ENCODE peak calls at places on chromosomes 2 and 18, in ten cellular contexts. One of them, this sample, is unnamed.

GRCh38 chr2:109385506-109385905 is 228.3 kb downstream of the SEPTIN10 start:
- DNase-seq in globus pallidus: no peak
- DNase-seq in AG04449: no peak
- DNase-seq in EL: no peak
- DNase-seq in RWPE2: peak; percentile 28
- DNase-seq in omental fat pad: peak; percentile 18
- DNase-seq in activated T-cell treated with anti-CD3 and anti-CD28 coated beads, Interleukin-2, amount 50 U/mL, for 4 hours: no peak
- DNase-seq in activated naive CD4-positive, alpha-beta T cell: no peak
- DNase-seq in glutamatergic neuron: peak; percentile 7
- DNase-seq in AG20443: no peak
- DNase-seq in this sample: no peak

GRCh38 chr2:147135401-147135800 is 709.4 kb upstream of the ACVR2A start:
- DNase-seq in globus pallidus: no peak
- DNase-seq in AG04449: no peak
- DNase-seq in EL: no peak
- DNase-seq in RWPE2: no peak
- DNase-seq in omental fat pad: no peak
- DNase-seq in activated T-cell treated with anti-CD3 and anti-CD28 coated beads, Interleukin-2, amount 50 U/mL, for 4 hours: no peak
- DNase-seq in activated naive CD4-positive, alpha-beta T cell: no peak
- DNase-seq in glutamatergic neuron: no peak
- DNase-seq in AG20443: no peak
- DNase-seq in this sample: no peak

GRCh38 chr2:105403241-105403784 is 4.5 kb upstream of the FHL2 start:
- DNase-seq in globus pallidus: no peak
- DNase-seq in AG04449: no peak
- DNase-seq in EL: no peak
- DNase-seq in RWPE2: no peak
- DNase-seq in omental fat pad: no peak
- DNase-seq in activated T-cell treated with anti-CD3 and anti-CD28 coated beads, Interleukin-2, amount 50 U/mL, for 4 hours: no peak
- DNase-seq in activated naive CD4-positive, alpha-beta T cell: no peak
- DNase-seq in glutamatergic neuron: no peak
- DNase-seq in AG20443: no peak
- DNase-seq in this sample: no peak

GRCh38 chr18:59814872-59815271 is 84.9 kb upstream of the PMAIP1 start:
- DNase-seq in globus pallidus: no peak
- DNase-seq in AG04449: peak; percentile 83
- DNase-seq in EL: peak; percentile 95
- DNase-seq in RWPE2: no peak
- DNase-seq in omental fat pad: no peak
- DNase-seq in activated T-cell treated with anti-CD3 and anti-CD28 coated beads, Interleukin-2, amount 50 U/mL, for 4 hours: no peak
- DNase-seq in activated naive CD4-positive, alpha-beta T cell: no peak
- DNase-seq in glutamatergic neuron: no peak
- DNase-seq in AG20443: peak; percentile 85
- DNase-seq in this sample: no peak

GRCh38 chr2:206164261-206164862 is 4.7 kb downstream of the EEF1B2 start:
- DNase-seq in globus pallidus: peak; percentile 38
- DNase-seq in AG04449: no peak
- DNase-seq in EL: peak; percentile 54
- DNase-seq in RWPE2: no peak
- DNase-seq in omental fat pad: no peak
- DNase-seq in activated T-cell treated with anti-CD3 and anti-CD28 coated beads, Interleukin-2, amount 50 U/mL, for 4 hours: peak; percentile 8
- DNase-seq in activated naive CD4-positive, alpha-beta T cell: no peak
- DNase-seq in glutamatergic neuron: no peak
- DNase-seq in AG20443: peak; percentile 21
- DNase-seq in this sample: no peak

GRCh38 chr2:237700583-237701032 is 73.2 kb downstream of the LRRFIP1 start:
- DNase-seq in globus pallidus: no peak
- DNase-seq in AG04449: no peak
- DNase-seq in EL: peak; percentile 82
- DNase-seq in RWPE2: no peak
- DNase-seq in omental fat pad: no peak
- DNase-seq in activated T-cell treated with anti-CD3 and anti-CD28 coated beads, Interleukin-2, amount 50 U/mL, for 4 hours: peak; percentile 83
- DNase-seq in activated naive CD4-positive, alpha-beta T cell: peak; percentile 24
- DNase-seq in glutamatergic neuron: peak; percentile 71
- DNase-seq in AG20443: peak; percentile 47
- DNase-seq in this sample: peak; percentile 39

GRCh38 chr18:25425030-25425429 is 73.1 kb upstream of the ZNF521 start:
- DNase-seq in globus pallidus: no peak
- DNase-seq in AG04449: no peak
- DNase-seq in EL: no peak
- DNase-seq in RWPE2: no peak
- DNase-seq in omental fat pad: no peak
- DNase-seq in activated T-cell treated with anti-CD3 and anti-CD28 coated beads, Interleukin-2, amount 50 U/mL, for 4 hours: no peak
- DNase-seq in activated naive CD4-positive, alpha-beta T cell: no peak
- DNase-seq in glutamatergic neuron: no peak
- DNase-seq in AG20443: peak; percentile 13
- DNase-seq in this sample: no peak

GRCh38 chr2:170739507-170740046 is 24.4 kb downstream of the SP5 start:
- DNase-seq in globus pallidus: no peak
- DNase-seq in AG04449: no peak
- DNase-seq in EL: no peak
- DNase-seq in RWPE2: no peak
- DNase-seq in omental fat pad: no peak
- DNase-seq in activated T-cell treated with anti-CD3 and anti-CD28 coated beads, Interleukin-2, amount 50 U/mL, for 4 hours: no peak
- DNase-seq in activated naive CD4-positive, alpha-beta T cell: no peak
- DNase-seq in glutamatergic neuron: no peak
- DNase-seq in AG20443: no peak
- DNase-seq in this sample: no peak

GRCh38 chr2:38239452-38239851 is 137.6 kb downstream of the ATL2 start:
- DNase-seq in globus pallidus: no peak
- DNase-seq in AG04449: no peak
- DNase-seq in EL: no peak
- DNase-seq in RWPE2: no peak
- DNase-seq in omental fat pad: no peak
- DNase-seq in activated T-cell treated with anti-CD3 and anti-CD28 coated beads, Interleukin-2, amount 50 U/mL, for 4 hours: no peak
- DNase-seq in activated naive CD4-positive, alpha-beta T cell: no peak
- DNase-seq in glutamatergic neuron: no peak
- DNase-seq in AG20443: peak; percentile 16
- DNase-seq in this sample: no peak

GRCh38 chr2:191155608-191156071 is 4.8 kb upstream of the STAT4 start:
- DNase-seq in globus pallidus: no peak
- DNase-seq in AG04449: no peak
- DNase-seq in EL: peak; percentile 47
- DNase-seq in RWPE2: no peak
- DNase-seq in omental fat pad: no peak
- DNase-seq in activated T-cell treated with anti-CD3 and anti-CD28 coated beads, Interleukin-2, amount 50 U/mL, for 4 hours: no peak
- DNase-seq in activated naive CD4-positive, alpha-beta T cell: no peak
- DNase-seq in glutamatergic neuron: no peak
- DNase-seq in AG20443: peak; percentile 59
- DNase-seq in this sample: peak; percentile 18

GRCh38 chr2:233426619-233427342 is 72.5 kb downstream of the DGKD start:
- DNase-seq in globus pallidus: no peak
- DNase-seq in AG04449: peak; percentile 71
- DNase-seq in EL: peak; percentile 92
- DNase-seq in RWPE2: no peak
- DNase-seq in omental fat pad: no peak
- DNase-seq in activated T-cell treated with anti-CD3 and anti-CD28 coated beads, Interleukin-2, amount 50 U/mL, for 4 hours: peak; percentile 56
- DNase-seq in activated naive CD4-positive, alpha-beta T cell: no peak
- DNase-seq in glutamatergic neuron: no peak
- DNase-seq in AG20443: no peak
- DNase-seq in this sample: no peak

GRCh38 chr2:138421971-138422335 is 79.6 kb upstream of the SPOPL start:
- DNase-seq in globus pallidus: no peak
- DNase-seq in AG04449: peak; percentile 59
- DNase-seq in EL: peak; percentile 87
- DNase-seq in RWPE2: peak; percentile 50
- DNase-seq in omental fat pad: no peak
- DNase-seq in activated T-cell treated with anti-CD3 and anti-CD28 coated beads, Interleukin-2, amount 50 U/mL, for 4 hours: no peak
- DNase-seq in activated naive CD4-positive, alpha-beta T cell: no peak
- DNase-seq in glutamatergic neuron: no peak
- DNase-seq in AG20443: peak; percentile 78
- DNase-seq in this sample: peak; percentile 2

GRCh38 chr18:31039426-31039825 is 3.1 kb downstream of the DSC3 start:
- DNase-seq in globus pallidus: no peak
- DNase-seq in AG04449: no peak
- DNase-seq in EL: no peak
- DNase-seq in RWPE2: no peak
- DNase-seq in omental fat pad: no peak
- DNase-seq in activated T-cell treated with anti-CD3 and anti-CD28 coated beads, Interleukin-2, amount 50 U/mL, for 4 hours: no peak
- DNase-seq in activated naive CD4-positive, alpha-beta T cell: no peak
- DNase-seq in glutamatergic neuron: no peak
- DNase-seq in AG20443: no peak
- DNase-seq in this sample: no peak

GRCh38 chr2:223319601-223320000 is 267.6 kb downstream of the KCNE4 start:
- DNase-seq in globus pallidus: no peak
- DNase-seq in AG04449: no peak
- DNase-seq in EL: no peak
- DNase-seq in RWPE2: no peak
- DNase-seq in omental fat pad: no peak
- DNase-seq in activated T-cell treated with anti-CD3 and anti-CD28 coated beads, Interleukin-2, amount 50 U/mL, for 4 hours: no peak
- DNase-seq in activated naive CD4-positive, alpha-beta T cell: no peak
- DNase-seq in glutamatergic neuron: no peak
- DNase-seq in AG20443: no peak
- DNase-seq in this sample: no peak

GRCh38 chr2:157684940-157685466 is 56.3 kb upstream of the ACVR1C start:
- DNase-seq in globus pallidus: no peak
- DNase-seq in AG04449: no peak
- DNase-seq in EL: no peak
- DNase-seq in RWPE2: no peak
- DNase-seq in omental fat pad: no peak
- DNase-seq in activated T-cell treated with anti-CD3 and anti-CD28 coated beads, Interleukin-2, amount 50 U/mL, for 4 hours: no peak
- DNase-seq in activated naive CD4-positive, alpha-beta T cell: no peak
- DNase-seq in glutamatergic neuron: no peak
- DNase-seq in AG20443: no peak
- DNase-seq in this sample: no peak

GRCh38 chr2:180159921-180160320 is 152.8 kb upstream of the CWC22 start:
- DNase-seq in globus pallidus: no peak
- DNase-seq in AG04449: no peak
- DNase-seq in EL: no peak
- DNase-seq in RWPE2: no peak
- DNase-seq in omental fat pad: no peak
- DNase-seq in activated T-cell treated with anti-CD3 and anti-CD28 coated beads, Interleukin-2, amount 50 U/mL, for 4 hours: no peak
- DNase-seq in activated naive CD4-positive, alpha-beta T cell: no peak
- DNase-seq in glutamatergic neuron: no peak
- DNase-seq in AG20443: no peak
- DNase-seq in this sample: no peak

GRCh38 chr2:70360661-70361316 is 58.9 kb upstream of the FAM136A start:
- DNase-seq in globus pallidus: no peak
- DNase-seq in AG04449: no peak
- DNase-seq in EL: no peak
- DNase-seq in RWPE2: no peak
- DNase-seq in omental fat pad: no peak
- DNase-seq in activated T-cell treated with anti-CD3 and anti-CD28 coated beads, Interleukin-2, amount 50 U/mL, for 4 hours: no peak
- DNase-seq in activated naive CD4-positive, alpha-beta T cell: no peak
- DNase-seq in glutamatergic neuron: no peak
- DNase-seq in AG20443: no peak
- DNase-seq in this sample: no peak

GRCh38 chr2:69641887-69642708 is 1.4 kb downstream of the AAK1 start:
- DNase-seq in globus pallidus: no peak
- DNase-seq in AG04449: no peak
- DNase-seq in EL: no peak
- DNase-seq in RWPE2: no peak
- DNase-seq in omental fat pad: no peak
- DNase-seq in activated T-cell treated with anti-CD3 and anti-CD28 coated beads, Interleukin-2, amount 50 U/mL, for 4 hours: no peak
- DNase-seq in activated naive CD4-positive, alpha-beta T cell: no peak
- DNase-seq in glutamatergic neuron: no peak
- DNase-seq in AG20443: no peak
- DNase-seq in this sample: no peak

GRCh38 chr2:114577657-114578056 is 135.2 kb downstream of the DPP10 start:
- DNase-seq in globus pallidus: no peak
- DNase-seq in AG04449: no peak
- DNase-seq in EL: no peak
- DNase-seq in RWPE2: no peak
- DNase-seq in omental fat pad: no peak
- DNase-seq in activated T-cell treated with anti-CD3 and anti-CD28 coated beads, Interleukin-2, amount 50 U/mL, for 4 hours: no peak
- DNase-seq in activated naive CD4-positive, alpha-beta T cell: no peak
- DNase-seq in glutamatergic neuron: no peak
- DNase-seq in AG20443: no peak
- DNase-seq in this sample: no peak

GRCh38 chr18:79947054-79947755 is 4.2 kb downstream of the SLC66A2 start:
- DNase-seq in globus pallidus: no peak
- DNase-seq in AG04449: no peak
- DNase-seq in EL: no peak
- DNase-seq in RWPE2: no peak
- DNase-seq in omental fat pad: peak; percentile 11
- DNase-seq in activated T-cell treated with anti-CD3 and anti-CD28 coated beads, Interleukin-2, amount 50 U/mL, for 4 hours: no peak
- DNase-seq in activated naive CD4-positive, alpha-beta T cell: no peak
- DNase-seq in glutamatergic neuron: peak; percentile 3
- DNase-seq in AG20443: peak; percentile 42
- DNase-seq in this sample: no peak

GRCh38 chr2:177478029-177478428 is 85.5 kb downstream of the AGPS start:
- DNase-seq in globus pallidus: no peak
- DNase-seq in AG04449: no peak
- DNase-seq in EL: no peak
- DNase-seq in RWPE2: no peak
- DNase-seq in omental fat pad: no peak
- DNase-seq in activated T-cell treated with anti-CD3 and anti-CD28 coated beads, Interleukin-2, amount 50 U/mL, for 4 hours: no peak
- DNase-seq in activated naive CD4-positive, alpha-beta T cell: no peak
- DNase-seq in glutamatergic neuron: no peak
- DNase-seq in AG20443: no peak
- DNase-seq in this sample: no peak

GRCh38 chr2:102418421-102418961 is 4.5 kb upstream of the IL18RAP start:
- DNase-seq in globus pallidus: no peak
- DNase-seq in AG04449: no peak
- DNase-seq in EL: no peak
- DNase-seq in RWPE2: no peak
- DNase-seq in omental fat pad: no peak
- DNase-seq in activated T-cell treated with anti-CD3 and anti-CD28 coated beads, Interleukin-2, amount 50 U/mL, for 4 hours: no peak
- DNase-seq in activated naive CD4-positive, alpha-beta T cell: no peak
- DNase-seq in glutamatergic neuron: no peak
- DNase-seq in AG20443: no peak
- DNase-seq in this sample: peak; percentile 98

GRCh38 chr2:166900700-166901099 is 12.4 kb downstream of the XIRP2 start:
- DNase-seq in globus pallidus: no peak
- DNase-seq in AG04449: no peak
- DNase-seq in EL: peak; percentile 42
- DNase-seq in RWPE2: no peak
- DNase-seq in omental fat pad: no peak
- DNase-seq in activated T-cell treated with anti-CD3 and anti-CD28 coated beads, Interleukin-2, amount 50 U/mL, for 4 hours: no peak
- DNase-seq in activated naive CD4-positive, alpha-beta T cell: no peak
- DNase-seq in glutamatergic neuron: no peak
- DNase-seq in AG20443: peak; percentile 20
- DNase-seq in this sample: no peak